ENCODE peak calls at places on chromosomes 12 and 14, in ten cellular contexts. M, B, U, H, I, K, O, D, N and J are unnamed samples.

GRCh38 chr12:50984899-50985298 is 32.6 kb downstream of the HIGD1C start:
- DNase-seq in K (no peak), O (no peak), D (no peak), N (no peak), M (no peak), U (peak; percentile 75), B (no peak), I (no peak), H (no peak), J (no peak)

GRCh38 chr12:34404377-34405285 is 382.3 kb downstream of the ALG10 start:
- DNase-seq in H (peak; percentile 3), K (peak; percentile 1), I (no peak), D (no peak), O (no peak), M (peak; percentile 13), B (no peak), U (no peak), N (no peak), J (peak; percentile 9)

GRCh38 chr12:64522316-64522715 is 70.4 kb downstream of the TBK1 start:
- DNase-seq in I (no peak), O (no peak), K (no peak), U (peak; percentile 28), H (no peak), D (peak; percentile 35), B (no peak), M (no peak), N (no peak), J (no peak)

GRCh38 chr14:38731962-38732361 is 371.1 kb downstream of the SEC23A start:
- DNase-seq in K (no peak), H (no peak), B (no peak), N (no peak), O (no peak), U (no peak), D (no peak), I (no peak), M (no peak), J (no peak)

GRCh38 chr12:42935756-42936155 is 346.2 kb upstream of the PRICKLE1 start:
- DNase-seq in B (no peak), K (no peak), N (no peak), I (no peak), H (no peak), U (peak; percentile 39), D (no peak), M (no peak), O (no peak), J (no peak)

GRCh38 chr12:64946132-64946829 is 121.8 kb downstream of the TBC1D30 start:
- DNase-seq in D (peak; percentile 53), M (no peak), B (peak; percentile 31), I (peak; percentile 59), H (peak; percentile 21), O (no peak), K (no peak), N (peak; percentile 32), U (peak; percentile 5), J (no peak)

GRCh38 chr12:113470871-113471618 is 626 bp downstream of the LHX5 start:
- DNase-seq in M (no peak), H (no peak), I (no peak), U (no peak), B (no peak), O (no peak), D (no peak), N (no peak), K (peak; percentile 34), J (no peak)

GRCh38 chr12:113461666-113462065 is 10.0 kb downstream of the LHX5 start:
- DNase-seq in H (no peak), K (peak; percentile 63), U (peak; percentile 33), N (no peak), B (no peak), O (no peak), D (no peak), M (no peak), I (no peak), J (no peak)

GRCh38 chr12:49198431-49199155 is 9.7 kb upstream of the TUBA1A start:
- DNase-seq in U (peak; percentile 92), K (no peak), D (peak; percentile 93), B (no peak), O (no peak), N (peak; percentile 46), H (peak; percentile 46), I (peak; percentile 73), M (no peak), J (no peak)

GRCh38 chr12:105331805-105332251 is 1.3 kb downstream of the C12orf75 start:
- DNase-seq in N (no peak), H (no peak), U (no peak), O (no peak), M (no peak), I (no peak), B (no peak), K (no peak), D (no peak), J (no peak)

GRCh38 chr12:84875241-84875640 is 37.4 kb downstream of the SLC6A15 start:
- DNase-seq in I (no peak), D (no peak), N (no peak), H (no peak), K (no peak), O (no peak), U (peak; percentile 8), B (no peak), M (no peak), J (no peak)

GRCh38 chr12:86186449-86186848 is 69.7 kb downstream of the MGAT4C start:
- DNase-seq in H (no peak), O (no peak), U (no peak), D (peak; percentile 4), M (no peak), K (no peak), N (no peak), I (no peak), B (no peak), J (no peak)
- TF ChIP-seq CTCF in H (no peak), O (no peak), U (no peak), D (peak; percentile 19), M (no peak), K (no peak), N (no peak), I (no peak), B (no peak), J (no peak)

GRCh38 chr12:31659087-31659942 is at the start of gene ETFBKMT:
- DNase-seq in I (peak; percentile 89), B (peak; percentile 88), M (peak; percentile 91), D (peak; percentile 80), K (peak; percentile 91), N (peak; percentile 70), U (peak; percentile 89), H (peak; percentile 87), O (peak; percentile 85), J (peak; percentile 80)
- TF ChIP-seq CTCF in I (peak; percentile 23), B (no peak), M (peak; percentile 35), D (no peak), K (peak; percentile 25), N (peak; percentile 63), U (peak; percentile 3), H (peak; percentile 66), O (peak; percentile 22), J (peak; percentile 19)

GRCh38 chr12:81329088-81329487 is 251.2 kb downstream of the ACSS3 start:
- DNase-seq in K (no peak), H (no peak), D (peak; percentile 1), O (no peak), I (no peak), U (peak; percentile 41), M (no peak), N (no peak), B (no peak), J (no peak)
- TF ChIP-seq CTCF in K (peak; percentile 13), H (no peak), D (peak; percentile 32), O (no peak), I (no peak), U (peak; percentile 30), M (no peak), N (peak; percentile 58), B (no peak), J (no peak)

GRCh38 chr14:60311417-60311816 is 62.4 kb downstream of the PPM1A start:
- DNase-seq in B (no peak), O (no peak), D (peak; percentile 64), M (no peak), N (no peak), I (no peak), H (no peak), U (peak; percentile 32), K (no peak), J (no peak)
- TF ChIP-seq CTCF in B (no peak), O (no peak), D (no peak), M (no peak), N (no peak), I (no peak), H (no peak), U (no peak), K (no peak), J (no peak)

DNA sequence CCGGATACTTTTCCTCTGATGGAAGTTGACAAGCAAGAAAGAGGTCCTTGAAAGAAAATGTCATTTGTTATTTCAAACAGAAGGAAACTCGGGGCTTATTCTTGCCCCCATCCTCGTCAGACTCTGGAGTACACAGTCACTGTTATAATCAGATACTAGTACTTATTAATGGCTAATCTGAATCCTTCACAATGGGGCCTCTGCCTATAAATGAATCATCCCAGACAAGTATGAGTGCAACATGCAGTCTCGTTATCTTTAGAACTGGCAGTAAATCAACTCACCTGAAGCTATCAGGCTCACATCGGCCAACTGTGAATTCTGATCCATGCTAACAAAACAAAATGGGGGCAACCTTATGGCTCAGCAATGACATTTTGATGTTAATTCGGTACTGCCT is 216.7 kb downstream of the GRIN2B start:
- DNase-seq in U (no peak), K (no peak), D (no peak), N (no peak), H (no peak), I (no peak), B (no peak), M (no peak), O (no peak), J (no peak)
- TF ChIP-seq CTCF in U (no peak), K (no peak), D (no peak), N (no peak), H (no peak), I (no peak), B (no peak), M (no peak), O (no peak), J (no peak)

DNA sequence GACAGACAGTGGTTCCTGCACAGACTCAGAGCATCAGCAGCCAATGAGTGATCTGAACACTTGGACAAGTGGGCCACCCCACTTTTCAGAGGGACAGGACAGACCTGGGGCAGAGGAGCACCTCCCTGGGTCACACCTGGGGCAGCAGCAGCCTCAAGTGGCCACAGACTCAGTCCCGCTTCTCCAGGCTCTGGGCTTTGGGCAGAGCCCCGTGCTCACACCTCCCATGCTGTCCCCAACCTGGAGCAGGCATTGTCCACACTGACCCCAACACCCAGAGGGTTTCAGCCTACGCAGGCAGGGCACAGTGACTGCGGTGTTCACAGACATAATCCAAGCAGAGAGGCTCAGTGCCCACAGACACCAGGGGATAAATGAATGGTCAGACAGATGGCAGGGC is 135.5 kb upstream of the SFSWAP start:
- DNase-seq in I (no peak), O (no peak), N (no peak), U (no peak), D (no peak), K (no peak), M (no peak), H (no peak), B (no peak), J (no peak)
- TF ChIP-seq CTCF in I (no peak), O (no peak), N (no peak), U (no peak), D (no peak), K (no peak), M (no peak), H (no peak), B (no peak), J (no peak)

GRCh38 chr12:104072099-104072498 is 7.8 kb downstream of the HCFC2 start:
- DNase-seq in I (no peak), B (no peak), D (no peak), M (no peak), U (no peak), K (no peak), O (no peak), H (no peak), N (no peak), J (no peak)
- TF ChIP-seq CTCF in I (no peak), B (no peak), D (no peak), M (no peak), U (no peak), K (no peak), O (no peak), H (no peak), N (no peak), J (no peak)